ENCODE peak calls at places on chromosomes 3 and 15, in five cellular contexts. One of them, this sample, is unnamed.

GRCh38 chr3:23776352-23776891 is 29.3 kb upstream of the UBE2E1 start:
- DNase-seq in A549: no peak
- DNase-seq in fibroblast of mammary gland: peak; percentile 95
- DNase-seq in activated T-cell treated with anti-CD3 and anti-CD28 coated beads for 1 hour: no peak
- DNase-seq in HEK293T: no peak
- DNase-seq in this sample: no peak

GRCh38 chr3:31129241-31129640 is 234.8 kb upstream of the GADL1 start:
- DNase-seq in A549: no peak
- DNase-seq in fibroblast of mammary gland: no peak
- DNase-seq in activated T-cell treated with anti-CD3 and anti-CD28 coated beads for 1 hour: no peak
- DNase-seq in HEK293T: no peak
- DNase-seq in this sample: no peak

GRCh38 chr3:151265866-151266265 is 12.5 kb downstream of the P2RY14 start:
- DNase-seq in A549: no peak
- DNase-seq in fibroblast of mammary gland: no peak
- DNase-seq in activated T-cell treated with anti-CD3 and anti-CD28 coated beads for 1 hour: no peak
- DNase-seq in HEK293T: no peak
- DNase-seq in this sample: peak; percentile 56

GRCh38 chr15:39549912-39550311 is 31.0 kb upstream of the THBS1 start:
- DNase-seq in A549: no peak
- DNase-seq in fibroblast of mammary gland: no peak
- DNase-seq in activated T-cell treated with anti-CD3 and anti-CD28 coated beads for 1 hour: no peak
- DNase-seq in HEK293T: no peak
- DNase-seq in this sample: no peak

GRCh38 chr3:168123211-168124173 is 27.8 kb upstream of the GOLIM4 start:
- DNase-seq in A549: no peak
- DNase-seq in fibroblast of mammary gland: peak; percentile 26
- DNase-seq in activated T-cell treated with anti-CD3 and anti-CD28 coated beads for 1 hour: no peak
- DNase-seq in HEK293T: no peak
- DNase-seq in this sample: no peak

GRCh38 chr15:98888839-98889479 is 118.6 kb downstream of the PGPEP1L start:
- DNase-seq in A549: peak; percentile 85
- DNase-seq in fibroblast of mammary gland: peak; percentile 68
- DNase-seq in activated T-cell treated with anti-CD3 and anti-CD28 coated beads for 1 hour: no peak
- DNase-seq in HEK293T: no peak
- DNase-seq in this sample: no peak

GRCh38 chr3:175477651-175478224 is 618.6 kb downstream of the NAALADL2 start:
- DNase-seq in A549: no peak
- DNase-seq in fibroblast of mammary gland: no peak
- DNase-seq in activated T-cell treated with anti-CD3 and anti-CD28 coated beads for 1 hour: no peak
- DNase-seq in HEK293T: no peak
- DNase-seq in this sample: no peak

GRCh38 chr15:49439678-49440375 is 16.8 kb downstream of the FGF7 start:
- DNase-seq in A549: no peak
- DNase-seq in fibroblast of mammary gland: no peak
- DNase-seq in activated T-cell treated with anti-CD3 and anti-CD28 coated beads for 1 hour: no peak
- DNase-seq in HEK293T: no peak
- DNase-seq in this sample: no peak

GRCh38 chr3:177245257-177245656 is 48.0 kb upstream of the TBL1XR1 start:
- DNase-seq in A549: no peak
- DNase-seq in fibroblast of mammary gland: no peak
- DNase-seq in activated T-cell treated with anti-CD3 and anti-CD28 coated beads for 1 hour: no peak
- DNase-seq in HEK293T: no peak
- DNase-seq in this sample: no peak

GRCh38 chr15:28935316-28935715 is 49.5 kb downstream of the APBA2 start:
- DNase-seq in A549: no peak
- DNase-seq in fibroblast of mammary gland: no peak
- DNase-seq in activated T-cell treated with anti-CD3 and anti-CD28 coated beads for 1 hour: peak; percentile 45
- DNase-seq in HEK293T: peak; percentile 16
- DNase-seq in this sample: no peak

GRCh38 chr3:110789315-110789714 is 282.3 kb upstream of the NECTIN3 start:
- DNase-seq in A549: no peak
- DNase-seq in fibroblast of mammary gland: peak; percentile 55
- DNase-seq in activated T-cell treated with anti-CD3 and anti-CD28 coated beads for 1 hour: no peak
- DNase-seq in HEK293T: no peak
- DNase-seq in this sample: no peak

GRCh38 chr3:24812116-24812515 is 317.5 kb upstream of the THRB start:
- DNase-seq in A549: no peak
- DNase-seq in fibroblast of mammary gland: no peak
- DNase-seq in activated T-cell treated with anti-CD3 and anti-CD28 coated beads for 1 hour: no peak
- DNase-seq in HEK293T: no peak
- DNase-seq in this sample: no peak

GRCh38 chr15:51731549-51732267 is 5.7 kb downstream of the LYSMD2 start:
- DNase-seq in A549: no peak
- DNase-seq in fibroblast of mammary gland: peak; percentile 71
- DNase-seq in activated T-cell treated with anti-CD3 and anti-CD28 coated beads for 1 hour: peak; percentile 4
- DNase-seq in HEK293T: no peak
- DNase-seq in this sample: peak; percentile 68

GRCh38 chr3:55547086-55547666 is 60.1 kb upstream of the WNT5A start:
- DNase-seq in A549: no peak
- DNase-seq in fibroblast of mammary gland: no peak
- DNase-seq in activated T-cell treated with anti-CD3 and anti-CD28 coated beads for 1 hour: no peak
- DNase-seq in HEK293T: no peak
- DNase-seq in this sample: no peak

GRCh38 chr3:138768126-138768525 is 66.6 kb downstream of the PIK3CB start:
- DNase-seq in A549: peak; percentile 42
- DNase-seq in fibroblast of mammary gland: no peak
- DNase-seq in activated T-cell treated with anti-CD3 and anti-CD28 coated beads for 1 hour: no peak
- DNase-seq in HEK293T: no peak
- DNase-seq in this sample: no peak

GRCh38 chr3:48929358-48930035 is 10.9 kb downstream of the ARIH2 start:
- DNase-seq in A549: no peak
- DNase-seq in fibroblast of mammary gland: no peak
- DNase-seq in activated T-cell treated with anti-CD3 and anti-CD28 coated beads for 1 hour: no peak
- DNase-seq in HEK293T: no peak
- DNase-seq in this sample: no peak

GRCh38 chr3:120559228-120560061 is 36.7 kb upstream of the NDUFB4 start:
- DNase-seq in A549: peak; percentile 33
- DNase-seq in fibroblast of mammary gland: peak; percentile 88
- DNase-seq in activated T-cell treated with anti-CD3 and anti-CD28 coated beads for 1 hour: no peak
- DNase-seq in HEK293T: no peak
- DNase-seq in this sample: peak; percentile 11

GRCh38 chr15:96207377-96208006 is 123.0 kb upstream of the NR2F2 start:
- DNase-seq in A549: no peak
- DNase-seq in fibroblast of mammary gland: no peak
- DNase-seq in activated T-cell treated with anti-CD3 and anti-CD28 coated beads for 1 hour: no peak
- DNase-seq in HEK293T: no peak
- DNase-seq in this sample: no peak

GRCh38 chr3:72753495-72753894 is 94.8 kb downstream of the SHQ1 start:
- DNase-seq in A549: no peak
- DNase-seq in fibroblast of mammary gland: no peak
- DNase-seq in activated T-cell treated with anti-CD3 and anti-CD28 coated beads for 1 hour: no peak
- DNase-seq in HEK293T: no peak
- DNase-seq in this sample: no peak

GRCh38 chr15:92164327-92165000 is 229.2 kb upstream of the ST8SIA2 start:
- DNase-seq in A549: no peak
- DNase-seq in fibroblast of mammary gland: no peak
- DNase-seq in activated T-cell treated with anti-CD3 and anti-CD28 coated beads for 1 hour: no peak
- DNase-seq in HEK293T: no peak
- DNase-seq in this sample: no peak

GRCh38 chr15:36814708-36815107 is 235.3 kb downstream of the CDIN1 start:
- DNase-seq in A549: peak; percentile 26
- DNase-seq in fibroblast of mammary gland: no peak
- DNase-seq in activated T-cell treated with anti-CD3 and anti-CD28 coated beads for 1 hour: no peak
- DNase-seq in HEK293T: no peak
- DNase-seq in this sample: no peak

GRCh38 chr15:85333132-85333831 is 47.1 kb upstream of the AKAP13 start:
- DNase-seq in A549: no peak
- DNase-seq in fibroblast of mammary gland: peak; percentile 84
- DNase-seq in activated T-cell treated with anti-CD3 and anti-CD28 coated beads for 1 hour: no peak
- DNase-seq in HEK293T: no peak
- DNase-seq in this sample: no peak

GRCh38 chr15:60932051-60932915 is 296.8 kb downstream of the RORA start:
- DNase-seq in A549: peak; percentile 58
- DNase-seq in fibroblast of mammary gland: peak; percentile 72
- DNase-seq in activated T-cell treated with anti-CD3 and anti-CD28 coated beads for 1 hour: peak; percentile 34
- DNase-seq in HEK293T: no peak
- DNase-seq in this sample: no peak

GRCh38 chr3:161265916-161266571 is 44.9 kb downstream of the NMD3 start:
- DNase-seq in A549: no peak
- DNase-seq in fibroblast of mammary gland: no peak
- DNase-seq in activated T-cell treated with anti-CD3 and anti-CD28 coated beads for 1 hour: no peak
- DNase-seq in HEK293T: no peak
- DNase-seq in this sample: no peak

GRCh38 chr3:185423178-185423577 is 60.2 kb downstream of the MAP3K13 start:
- DNase-seq in A549: peak; percentile 36
- DNase-seq in fibroblast of mammary gland: peak; percentile 32
- DNase-seq in activated T-cell treated with anti-CD3 and anti-CD28 coated beads for 1 hour: no peak
- DNase-seq in HEK293T: no peak
- DNase-seq in this sample: no peak

GRCh38 chr3:141271279-141272033 is 39.8 kb downstream of the PXYLP1 start:
- DNase-seq in A549: no peak
- DNase-seq in fibroblast of mammary gland: no peak
- DNase-seq in activated T-cell treated with anti-CD3 and anti-CD28 coated beads for 1 hour: no peak
- DNase-seq in HEK293T: no peak
- DNase-seq in this sample: no peak

GRCh38 chr15:72800819-72801481 is 17.4 kb upstream of the ADPGK start:
- DNase-seq in A549: no peak
- DNase-seq in fibroblast of mammary gland: peak; percentile 34
- DNase-seq in activated T-cell treated with anti-CD3 and anti-CD28 coated beads for 1 hour: no peak
- DNase-seq in HEK293T: no peak
- DNase-seq in this sample: no peak

GRCh38 chr15:88202231-88202630 is 54.3 kb downstream of the NTRK3 start:
- DNase-seq in A549: no peak
- DNase-seq in fibroblast of mammary gland: no peak
- DNase-seq in activated T-cell treated with anti-CD3 and anti-CD28 coated beads for 1 hour: no peak
- DNase-seq in HEK293T: no peak
- DNase-seq in this sample: no peak

GRCh38 chr15:63497642-63498100 is 6.7 kb upstream of the USP3 start:
- DNase-seq in A549: peak; percentile 37
- DNase-seq in fibroblast of mammary gland: no peak
- DNase-seq in activated T-cell treated with anti-CD3 and anti-CD28 coated beads for 1 hour: peak; percentile 63
- DNase-seq in HEK293T: no peak
- DNase-seq in this sample: peak; percentile 70

GRCh38 chr3:120160050-120160449 is 65.8 kb upstream of the GSK3B start:
- DNase-seq in A549: peak; percentile 76
- DNase-seq in fibroblast of mammary gland: peak; percentile 99
- DNase-seq in activated T-cell treated with anti-CD3 and anti-CD28 coated beads for 1 hour: no peak
- DNase-seq in HEK293T: no peak
- DNase-seq in this sample: no peak

GRCh38 chr3:141728355-141728892 is 9.7 kb upstream of the RNF7 start:
- DNase-seq in A549: peak; percentile 24
- DNase-seq in fibroblast of mammary gland: peak; percentile 5
- DNase-seq in activated T-cell treated with anti-CD3 and anti-CD28 coated beads for 1 hour: no peak
- DNase-seq in HEK293T: no peak
- DNase-seq in this sample: no peak

GRCh38 chr3:55489804-55490132 is 2.7 kb upstream of the WNT5A start:
- DNase-seq in A549: no peak
- DNase-seq in fibroblast of mammary gland: no peak
- DNase-seq in activated T-cell treated with anti-CD3 and anti-CD28 coated beads for 1 hour: no peak
- DNase-seq in HEK293T: no peak
- DNase-seq in this sample: no peak

GRCh38 chr3:66001626-66002025 is 37.1 kb downstream of the MAGI1 start:
- DNase-seq in A549: no peak
- DNase-seq in fibroblast of mammary gland: no peak
- DNase-seq in activated T-cell treated with anti-CD3 and anti-CD28 coated beads for 1 hour: no peak
- DNase-seq in HEK293T: no peak
- DNase-seq in this sample: no peak

GRCh38 chr3:7194081-7194835 is 333.3 kb downstream of the GRM7 start:
- DNase-seq in A549: no peak
- DNase-seq in fibroblast of mammary gland: no peak
- DNase-seq in activated T-cell treated with anti-CD3 and anti-CD28 coated beads for 1 hour: no peak
- DNase-seq in HEK293T: no peak
- DNase-seq in this sample: no peak

GRCh38 chr3:101131767-101132166 is 138.5 kb upstream of the ABI3BP start:
- DNase-seq in A549: peak; percentile 4
- DNase-seq in fibroblast of mammary gland: no peak
- DNase-seq in activated T-cell treated with anti-CD3 and anti-CD28 coated beads for 1 hour: no peak
- DNase-seq in HEK293T: peak; percentile 34
- DNase-seq in this sample: no peak

GRCh38 chr3:8110966-8111798 is 390.4 kb upstream of the LMCD1 start:
- DNase-seq in A549: peak; percentile 61
- DNase-seq in fibroblast of mammary gland: peak; percentile 66
- DNase-seq in activated T-cell treated with anti-CD3 and anti-CD28 coated beads for 1 hour: peak; percentile 24
- DNase-seq in HEK293T: peak; percentile 37
- DNase-seq in this sample: peak; percentile 15

GRCh38 chr3:148075829-148076716 is 621.6 kb upstream of the AGTR1 start:
- DNase-seq in A549: peak; percentile 62
- DNase-seq in fibroblast of mammary gland: peak; percentile 73
- DNase-seq in activated T-cell treated with anti-CD3 and anti-CD28 coated beads for 1 hour: no peak
- DNase-seq in HEK293T: peak; percentile 40
- DNase-seq in this sample: no peak

This sample was measured in memory B cell.